ENCODE peak calls at places on chromosome 10, in five cellular contexts. One of them, this sample, is unnamed.
A peak's percentile ranks its signal among the peaks of the same experiment; 100 is the strongest.

GRCh38 chr10:71062156-71062555 is 150.2 kb upstream of the UNC5B start:
- DNase-seq in ovary: no peak
- DNase-seq in upper lobe of left lung: no peak
- DNase-seq in stomach: no peak
- DNase-seq in tibial nerve: no peak
- DNase-seq in this sample: no peak

GRCh38 chr10:11610855-11611247 is 599 bp downstream of the USP6NL start:
- DNase-seq in upper lobe of left lung: no peak
- DNase-seq in stomach: no peak
- DNase-seq in ovary: peak; percentile 37
- DNase-seq in tibial nerve: no peak
- DNase-seq in this sample: peak; percentile 38

GRCh38 chr10:86659721-86660438 is 5.5 kb downstream of the OPN4 start:
- DNase-seq in tibial nerve: no peak
- DNase-seq in ovary: no peak
- DNase-seq in upper lobe of left lung: peak; percentile 71
- DNase-seq in stomach: no peak
- DNase-seq in this sample: no peak

GRCh38 chr10:111093741-111094380 is 17.0 kb downstream of the ADRA2A start:
- DNase-seq in tibial nerve: no peak
- DNase-seq in stomach: no peak
- DNase-seq in ovary: no peak
- DNase-seq in upper lobe of left lung: no peak
- DNase-seq in this sample: no peak

GRCh38 chr10:103661198-103661950 is 167.9 kb downstream of the NEURL1 start:
- DNase-seq in tibial nerve: peak; percentile 85
- DNase-seq in upper lobe of left lung: peak; percentile 89
- DNase-seq in stomach: peak; percentile 75
- DNase-seq in ovary: peak; percentile 95
- DNase-seq in this sample: peak; percentile 77

GRCh38 chr10:78905015-78905939 is 163.5 kb upstream of the ZMIZ1 start:
- DNase-seq in upper lobe of left lung: no peak
- DNase-seq in tibial nerve: no peak
- DNase-seq in stomach: peak; percentile 20
- DNase-seq in ovary: no peak
- DNase-seq in this sample: no peak

GRCh38 chr10:76393875-76394706 is 962.7 kb downstream of the LRMDA start:
- DNase-seq in tibial nerve: no peak
- DNase-seq in stomach: no peak
- DNase-seq in upper lobe of left lung: no peak
- DNase-seq in ovary: no peak
- DNase-seq in this sample: no peak

GRCh38 chr10:22460531-22461403 is 115.5 kb downstream of the SPAG6 start:
- DNase-seq in tibial nerve: no peak
- DNase-seq in upper lobe of left lung: no peak
- DNase-seq in ovary: no peak
- DNase-seq in stomach: no peak
- DNase-seq in this sample: no peak

GRCh38 chr10:95513941-95514392 is 47.2 kb downstream of the SORBS1 start:
- DNase-seq in stomach: peak; percentile 65
- DNase-seq in tibial nerve: no peak
- DNase-seq in upper lobe of left lung: no peak
- DNase-seq in ovary: no peak
- DNase-seq in this sample: no peak

GRCh38 chr10:4850400-4850799 is 24.4 kb downstream of the AKR1E2 start:
- DNase-seq in ovary: no peak
- DNase-seq in stomach: no peak
- DNase-seq in upper lobe of left lung: no peak
- DNase-seq in tibial nerve: no peak
- DNase-seq in this sample: no peak

GRCh38 chr10:113078282-113078907 is 128.3 kb downstream of the TCF7L2 start:
- DNase-seq in stomach: no peak
- DNase-seq in ovary: no peak
- DNase-seq in tibial nerve: no peak
- DNase-seq in upper lobe of left lung: no peak
- DNase-seq in this sample: no peak

GRCh38 chr10:68231106-68231901 is 609 bp downstream of the ATOH7 start:
- DNase-seq in tibial nerve: peak; percentile 33
- DNase-seq in stomach: peak; percentile 69
- DNase-seq in upper lobe of left lung: peak; percentile 94
- DNase-seq in ovary: peak; percentile 60
- DNase-seq in this sample: peak; percentile 67

GRCh38 chr10:17861760-17862159 is 52.6 kb downstream of the MRC1 start:
- DNase-seq in upper lobe of left lung: no peak
- DNase-seq in tibial nerve: no peak
- DNase-seq in ovary: no peak
- DNase-seq in stomach: no peak
- DNase-seq in this sample: no peak

GRCh38 chr10:123991622-123992570 is 100.3 kb upstream of the CPXM2 start:
- DNase-seq in tibial nerve: no peak
- DNase-seq in ovary: no peak
- DNase-seq in upper lobe of left lung: peak; percentile 87
- DNase-seq in stomach: no peak
- DNase-seq in this sample: no peak

GRCh38 chr10:7494034-7494433 is 83.2 kb upstream of the SFMBT2 start:
- DNase-seq in tibial nerve: no peak
- DNase-seq in upper lobe of left lung: no peak
- DNase-seq in ovary: no peak
- DNase-seq in stomach: no peak
- DNase-seq in this sample: no peak

GRCh38 chr10:5589963-5590511 is 65.3 kb downstream of the CALML3 start:
- DNase-seq in upper lobe of left lung: no peak
- DNase-seq in stomach: no peak
- DNase-seq in tibial nerve: no peak
- DNase-seq in ovary: no peak
- DNase-seq in this sample: no peak

GRCh38 chr10:75097666-75098285 is 13.7 kb upstream of the SAMD8 start:
- DNase-seq in stomach: no peak
- DNase-seq in ovary: no peak
- DNase-seq in upper lobe of left lung: peak; percentile 22
- DNase-seq in tibial nerve: no peak
- DNase-seq in this sample: no peak

GRCh38 chr10:35555962-35556930 is 48.9 kb upstream of the GJD4 start:
- DNase-seq in ovary: no peak
- DNase-seq in stomach: no peak
- DNase-seq in tibial nerve: no peak
- DNase-seq in upper lobe of left lung: no peak
- DNase-seq in this sample: no peak

GRCh38 chr10:61189912-61190311 is 245.9 kb upstream of the RHOBTB1 start:
- DNase-seq in ovary: no peak
- DNase-seq in upper lobe of left lung: no peak
- DNase-seq in stomach: no peak
- DNase-seq in tibial nerve: no peak
- DNase-seq in this sample: no peak
- H3K9me3 ChIP-seq in ovary: no peaks in the 10 kb centered on the region
- H3K9me3 ChIP-seq in upper lobe of left lung: no peaks in the 10 kb centered on the region
- H3K9me3 ChIP-seq in stomach: peaks cover 16% of the 10 kb centered on the region
- H3K9me3 ChIP-seq in tibial nerve: no peaks in the 10 kb centered on the region
- H3K9me3 ChIP-seq in this sample: no peaks in the 10 kb centered on the region

DNA sequence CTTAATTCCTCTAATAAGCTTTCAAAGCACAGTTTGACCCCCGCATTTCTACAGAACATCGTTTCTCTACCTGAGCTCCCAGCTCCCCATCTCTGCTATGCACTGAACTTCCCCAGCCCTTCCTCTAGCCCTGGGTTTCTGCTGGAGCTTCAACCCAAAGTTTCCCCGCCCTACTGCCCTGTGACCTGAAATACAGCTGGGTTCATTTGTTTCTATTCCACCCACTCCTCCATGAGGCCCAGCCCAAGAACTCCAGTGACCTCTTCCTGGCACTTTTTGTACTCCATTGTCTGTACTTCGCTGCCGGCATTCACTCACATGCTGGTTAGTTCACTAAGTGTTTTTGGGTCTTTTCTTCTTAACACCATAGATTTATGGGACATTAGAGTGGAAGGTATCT is 35.8 kb downstream of the ADRB1 start:
- DNase-seq in ovary: no peak
- DNase-seq in tibial nerve: no peak
- DNase-seq in stomach: no peak
- DNase-seq in upper lobe of left lung: no peak
- DNase-seq in this sample: no peak
- TF ChIP-seq EP300 in ovary: no peak
- TF ChIP-seq EP300 in tibial nerve: no peak
- TF ChIP-seq EP300 in stomach: no peak
- TF ChIP-seq EP300 in upper lobe of left lung: no peak
- TF ChIP-seq EP300 in this sample: no peak

GRCh38 chr10:29104661-29105369 is 184.1 kb upstream of the LYZL1 start:
- DNase-seq in stomach: no peak
- DNase-seq in upper lobe of left lung: no peak
- DNase-seq in ovary: no peak
- DNase-seq in tibial nerve: no peak
- DNase-seq in this sample: peak; percentile 23

GRCh38 chr10:29107866-29108498 is 180.9 kb upstream of the LYZL1 start:
- DNase-seq in upper lobe of left lung: no peak
- DNase-seq in stomach: no peak
- DNase-seq in ovary: no peak
- DNase-seq in tibial nerve: no peak
- DNase-seq in this sample: no peak

GRCh38 chr10:29102636-29103035 is 186.2 kb upstream of the LYZL1 start:
- DNase-seq in ovary: no peak
- DNase-seq in upper lobe of left lung: no peak
- DNase-seq in tibial nerve: no peak
- DNase-seq in stomach: no peak
- DNase-seq in this sample: no peak

GRCh38 chr10:29106287-29106686 is 182.6 kb upstream of the LYZL1 start:
- DNase-seq in ovary: no peak
- DNase-seq in stomach: no peak
- DNase-seq in upper lobe of left lung: no peak
- DNase-seq in tibial nerve: no peak
- DNase-seq in this sample: no peak

DNA sequence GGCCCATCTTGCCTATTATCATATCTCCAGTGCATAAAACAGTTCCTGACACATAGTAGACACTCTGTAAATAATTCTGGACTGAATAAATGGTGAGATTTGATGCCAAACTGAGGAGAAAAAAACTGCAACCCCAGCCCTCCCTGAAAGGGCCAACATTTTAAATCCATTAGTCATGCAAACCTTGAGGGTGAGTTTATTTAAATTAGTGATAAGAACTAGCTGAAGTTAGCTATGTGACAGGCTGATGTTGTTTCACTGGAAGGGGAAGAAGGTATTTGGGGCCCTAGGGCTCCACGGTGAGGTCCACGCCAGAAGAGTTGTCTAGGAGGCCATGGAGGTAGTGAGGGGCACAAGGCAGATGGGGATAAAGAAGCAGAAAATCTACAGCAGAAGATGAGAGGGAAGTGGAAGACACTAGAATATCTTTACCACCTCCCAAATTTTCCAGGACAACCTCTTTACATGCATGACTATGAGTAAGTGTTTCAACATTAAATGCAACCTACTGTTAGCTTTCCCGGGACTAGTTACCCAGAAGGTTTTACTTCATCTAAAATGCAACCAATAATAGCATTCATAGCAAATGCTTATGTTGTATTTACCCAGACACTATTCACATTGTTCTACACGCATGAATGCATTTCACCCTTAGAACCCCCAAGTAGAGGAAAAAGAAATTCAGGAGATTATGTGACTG is 183.2 kb upstream of the LYZL1 start:
- DNase-seq in stomach: no peak
- DNase-seq in tibial nerve: no peak
- DNase-seq in upper lobe of left lung: no peak
- DNase-seq in ovary: no peak
- DNase-seq in this sample: no peak
- H3K9me3 ChIP-seq in stomach: no peaks in the 10 kb centered on the region
- H3K9me3 ChIP-seq in tibial nerve: no peaks in the 10 kb centered on the region
- H3K9me3 ChIP-seq in upper lobe of left lung: no peaks in the 10 kb centered on the region
- H3K9me3 ChIP-seq in ovary: no peaks in the 10 kb centered on the region
- H3K9me3 ChIP-seq in this sample: no peaks in the 10 kb centered on the region

GRCh38 chr10:132616995-132617780 is 79.6 kb downstream of the INPP5A start:
- DNase-seq in tibial nerve: no peak
- DNase-seq in ovary: no peak
- DNase-seq in upper lobe of left lung: no peak
- DNase-seq in stomach: no peak
- DNase-seq in this sample: no peak
- TF ChIP-seq EP300 in tibial nerve: no peak
- TF ChIP-seq EP300 in ovary: no peak
- TF ChIP-seq EP300 in upper lobe of left lung: no peak
- TF ChIP-seq EP300 in stomach: no peak
- TF ChIP-seq EP300 in this sample: no peak

DNA sequence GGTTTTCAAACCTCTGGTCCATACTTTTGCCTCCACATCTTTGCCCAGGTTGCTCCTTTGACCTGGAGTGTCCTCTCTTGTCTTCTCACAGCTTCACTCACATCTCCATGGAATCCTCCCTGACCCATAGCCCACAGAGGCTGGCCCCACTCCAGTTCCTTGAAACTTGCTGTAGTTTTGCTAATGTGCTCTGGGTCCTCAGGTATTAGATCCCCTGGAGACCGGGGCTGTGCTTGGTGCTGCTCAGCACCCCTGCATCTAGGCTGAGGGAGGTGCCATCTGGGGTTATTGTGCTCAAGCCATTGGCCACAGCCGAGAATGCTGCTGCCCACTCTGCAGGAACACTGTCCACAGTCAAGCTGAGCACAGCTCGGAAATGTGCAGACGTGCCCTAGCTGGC is 16.5 kb downstream of the KNDC1 start:
- DNase-seq in tibial nerve: no peak
- DNase-seq in stomach: no peak
- DNase-seq in ovary: no peak
- DNase-seq in upper lobe of left lung: no peak
- DNase-seq in this sample: no peak
- H3K9me3 ChIP-seq in tibial nerve: no peaks in the 10 kb centered on the region
- H3K9me3 ChIP-seq in stomach: no peaks in the 10 kb centered on the region
- H3K9me3 ChIP-seq in ovary: no peaks in the 10 kb centered on the region
- H3K9me3 ChIP-seq in upper lobe of left lung: no peaks in the 10 kb centered on the region
- H3K9me3 ChIP-seq in this sample: no peaks in the 10 kb centered on the region

GRCh38 chr10:60524541-60524940 is 134.9 kb upstream of the ANK3 start:
- DNase-seq in stomach: no peak
- DNase-seq in ovary: no peak
- DNase-seq in upper lobe of left lung: no peak
- DNase-seq in tibial nerve: no peak
- DNase-seq in this sample: no peak

GRCh38 chr10:60527676-60528075 is 138.0 kb upstream of the ANK3 start:
- DNase-seq in stomach: no peak
- DNase-seq in ovary: no peak
- DNase-seq in tibial nerve: no peak
- DNase-seq in upper lobe of left lung: no peak
- DNase-seq in this sample: no peak

GRCh38 chr10:60522617-60523016 is 132.9 kb upstream of the ANK3 start:
- DNase-seq in tibial nerve: no peak
- DNase-seq in upper lobe of left lung: no peak
- DNase-seq in ovary: no peak
- DNase-seq in stomach: no peak
- DNase-seq in this sample: no peak

GRCh38 chr10:60521974-60522405 is 132.3 kb upstream of the ANK3 start:
- DNase-seq in tibial nerve: no peak
- DNase-seq in stomach: no peak
- DNase-seq in ovary: no peak
- DNase-seq in upper lobe of left lung: no peak
- DNase-seq in this sample: no peak

DNA sequence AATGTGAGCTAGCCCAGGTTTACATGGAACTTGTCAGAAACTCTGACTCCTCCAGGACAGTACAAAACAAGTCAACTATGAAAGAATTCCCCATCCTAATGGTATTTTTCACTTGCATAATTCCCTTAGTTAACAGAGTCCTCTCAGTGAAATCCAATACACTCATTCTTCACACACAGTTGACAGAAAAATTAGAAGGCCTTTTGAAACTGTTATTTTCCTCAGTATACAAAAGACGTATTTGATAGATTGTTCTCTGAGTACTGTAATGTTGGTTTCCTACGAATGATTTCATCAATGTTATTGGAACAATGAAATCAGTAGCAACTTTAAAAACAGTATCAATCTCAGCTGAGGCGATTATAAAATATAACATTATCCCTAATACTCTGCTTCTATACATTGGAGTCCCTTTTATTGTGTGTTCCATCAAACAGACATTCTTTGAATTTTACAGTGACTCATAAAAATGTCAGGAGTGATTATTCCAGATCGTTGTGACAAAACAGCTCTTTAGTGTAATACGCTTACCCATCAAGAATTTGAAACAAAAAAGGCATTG is 136.4 kb upstream of the ANK3 start:
- DNase-seq in ovary: no peak
- DNase-seq in upper lobe of left lung: no peak
- DNase-seq in tibial nerve: no peak
- DNase-seq in stomach: no peak
- DNase-seq in this sample: no peak
- TF ChIP-seq EP300 in ovary: no peak
- TF ChIP-seq EP300 in upper lobe of left lung: no peak
- TF ChIP-seq EP300 in tibial nerve: no peak
- TF ChIP-seq EP300 in stomach: no peak
- TF ChIP-seq EP300 in this sample: no peak